ENCODE peak calls at places on chromosomes 12 and 14, in four cellular contexts. One of them, this sample, is unnamed.

GRCh38 chr12:6326316-6326959 is 15.4 kb downstream of the TNFRSF1A start:
- DNase-seq in HCT116: no peak
- DNase-seq in K562: peak
- DNase-seq in HepG2: peak
- DNase-seq in this sample: no peak

GRCh38 chr12:65156366-65156831 is 13.0 kb upstream of the LEMD3 start:
- DNase-seq in HCT116: no peak
- DNase-seq in HepG2: no peak
- DNase-seq in K562: peak
- DNase-seq in this sample: peak

GRCh38 chr14:68506021-68506644 is 286.7 kb downstream of the ZFP36L1 start:
- DNase-seq in HCT116: no peak
- DNase-seq in HepG2: no peak
- DNase-seq in K562: no peak
- DNase-seq in this sample: no peak

GRCh38 chr12:57868870-57869609 is 22.5 kb upstream of the CTDSP2 start:
- DNase-seq in HCT116: no peak
- DNase-seq in HepG2: no peak
- DNase-seq in K562: no peak
- DNase-seq in this sample: no peak

GRCh38 chr14:20855652-20856291 is 35.4 kb upstream of the RNASE3 start:
- DNase-seq in K562: peak
- DNase-seq in HCT116: peak
- DNase-seq in HepG2: peak
- DNase-seq in this sample: peak

GRCh38 chr12:84131076-84131475 is 781.5 kb downstream of the SLC6A15 start:
- DNase-seq in HCT116: no peak
- DNase-seq in K562: no peak
- DNase-seq in HepG2: no peak
- DNase-seq in this sample: no peak

GRCh38 chr14:64788706-64789105 is 84.5 kb downstream of the PLEKHG3 start:
- DNase-seq in HepG2: no peak
- DNase-seq in HCT116: peak
- DNase-seq in K562: no peak
- DNase-seq in this sample: no peak

GRCh38 chr14:100629696-100630095 is 42.5 kb upstream of the BEGAIN start:
- DNase-seq in HCT116: no peak
- DNase-seq in HepG2: no peak
- DNase-seq in K562: no peak
- DNase-seq in this sample: no peak

GRCh38 chr14:77031680-77032482 is 3.4 kb upstream of the IRF2BPL start:
- DNase-seq in HCT116: no peak
- DNase-seq in K562: no peak
- DNase-seq in HepG2: no peak
- DNase-seq in this sample: no peak

GRCh38 chr14:60658909-60659585 is 9.8 kb upstream of the SIX1 start:
- DNase-seq in HepG2: peak
- DNase-seq in HCT116: no peak
- DNase-seq in K562: no peak
- DNase-seq in this sample: no peak

GRCh38 chr12:132556216-132556615 is 54.2 kb downstream of the LRCOL1 start:
- DNase-seq in K562: no peak
- DNase-seq in HepG2: no peak
- DNase-seq in HCT116: no peak
- DNase-seq in this sample: no peak

GRCh38 chr12:124509300-124509675 is 58.1 kb downstream of the NCOR2 start:
- DNase-seq in HepG2: no peak
- DNase-seq in K562: no peak
- DNase-seq in HCT116: no peak
- DNase-seq in this sample: no peak

GRCh38 chr14:80202888-80203562 is 8.3 kb downstream of the DIO2 start:
- DNase-seq in HCT116: no peak
- DNase-seq in HepG2: peak
- DNase-seq in K562: peak
- DNase-seq in this sample: no peak

GRCh38 chr12:110116623-110117022 is 7.5 kb upstream of the IFT81 start:
- DNase-seq in HepG2: no peak
- DNase-seq in K562: no peak
- DNase-seq in HCT116: no peak
- DNase-seq in this sample: no peak

GRCh38 chr12:115351513-115352077 is 667.6 kb upstream of the TBX3 start:
- DNase-seq in HepG2: no peak
- DNase-seq in HCT116: no peak
- DNase-seq in K562: no peak
- DNase-seq in this sample: no peak

GRCh38 chr14:89214221-89214965 is 202.6 kb downstream of the FOXN3 start:
- DNase-seq in HCT116: no peak
- DNase-seq in K562: no peak
- DNase-seq in HepG2: peak
- DNase-seq in this sample: no peak

GRCh38 chr14:89720741-89721315 is 233.7 kb downstream of the EFCAB11 start:
- DNase-seq in HCT116: no peak
- DNase-seq in HepG2: no peak
- DNase-seq in K562: no peak
- DNase-seq in this sample: peak

GRCh38 chr14:99721792-99722516 is 37.9 kb downstream of the CYP46A1 start:
- DNase-seq in HepG2: no peak
- DNase-seq in K562: no peak
- DNase-seq in HCT116: no peak
- DNase-seq in this sample: no peak

GRCh38 chr12:51886021-51886710 is 1.7 kb upstream of the ANKRD33 start:
- DNase-seq in K562: peak
- DNase-seq in HCT116: no peak
- DNase-seq in HepG2: peak
- DNase-seq in this sample: no peak

GRCh38 chr12:52356031-52356761 is 11.1 kb downstream of the KRT85 start:
- DNase-seq in HepG2: no peak
- DNase-seq in K562: no peak
- DNase-seq in HCT116: no peak
- DNase-seq in this sample: no peak

GRCh38 chr12:81591256-81591655 is 167.9 kb downstream of the PPFIA2 start:
- DNase-seq in HCT116: no peak
- DNase-seq in HepG2: no peak
- DNase-seq in K562: no peak
- DNase-seq in this sample: no peak

GRCh38 chr12:84601483-84601882 is 311.1 kb downstream of the SLC6A15 start:
- DNase-seq in K562: no peak
- DNase-seq in HepG2: no peak
- DNase-seq in HCT116: no peak
- DNase-seq in this sample: no peak

GRCh38 chr12:130953783-130954543 is at the start of gene ADGRD1:
- DNase-seq in HCT116: no peak
- DNase-seq in HepG2: no peak
- DNase-seq in K562: peak
- DNase-seq in this sample: no peak

GRCh38 chr14:95047754-95048153 is 109.6 kb downstream of the DICER1 start:
- DNase-seq in HCT116: no peak
- DNase-seq in K562: no peak
- DNase-seq in HepG2: no peak
- DNase-seq in this sample: no peak

GRCh38 chr14:90005939-90006530 is 50.3 kb downstream of the TDP1 start:
- DNase-seq in K562: peak
- DNase-seq in HCT116: no peak
- DNase-seq in HepG2: no peak
- DNase-seq in this sample: no peak

GRCh38 chr12:30796891-30797371 is 42.2 kb upstream of the CAPRIN2 start:
- DNase-seq in K562: no peak
- DNase-seq in HCT116: no peak
- DNase-seq in HepG2: no peak
- DNase-seq in this sample: no peak

GRCh38 chr12:101597164-101597563 is 2.4 kb downstream of the MYBPC1 start:
- DNase-seq in HCT116: no peak
- DNase-seq in K562: no peak
- DNase-seq in HepG2: no peak
- DNase-seq in this sample: no peak

GRCh38 chr12:101596172-101596571 is 1.4 kb downstream of the MYBPC1 start:
- DNase-seq in K562: no peak
- DNase-seq in HepG2: no peak
- DNase-seq in HCT116: no peak
- DNase-seq in this sample: no peak

GRCh38 chr12:101592931-101593330 is 1.8 kb upstream of the MYBPC1 start:
- DNase-seq in HCT116: no peak
- DNase-seq in HepG2: no peak
- DNase-seq in K562: no peak
- DNase-seq in this sample: no peak

GRCh38 chr12:101592448-101592847 is 2.3 kb upstream of the MYBPC1 start:
- DNase-seq in HepG2: peak
- DNase-seq in HCT116: no peak
- DNase-seq in K562: no peak
- DNase-seq in this sample: no peak

GRCh38 chr12:101594700-101595099 is at the start of gene MYBPC1:
- DNase-seq in HCT116: no peak
- DNase-seq in K562: peak
- DNase-seq in HepG2: no peak
- DNase-seq in this sample: no peak
- TF ChIP-seq SRF in HCT116: no peak
- TF ChIP-seq SRF in K562: no peak
- TF ChIP-seq SRF in HepG2: no peak
- TF ChIP-seq SRF in this sample: no peak

GRCh38 chr14:102304611-102305506 is at the start of gene MOK:
- DNase-seq in HepG2: peak
- DNase-seq in K562: peak
- DNase-seq in HCT116: peak
- DNase-seq in this sample: peak
- TF ChIP-seq REST in HepG2: no peak
- TF ChIP-seq REST in K562: no peak
- TF ChIP-seq REST in HCT116: no peak
- TF ChIP-seq REST in this sample: no peak

GRCh38 chr12:108620236-108620879 is 13.3 kb downstream of the SELPLG start:
- DNase-seq in HCT116: no peak
- DNase-seq in HepG2: peak
- DNase-seq in K562: no peak
- DNase-seq in this sample: no peak
- TF ChIP-seq SRF in HCT116: no peak
- TF ChIP-seq SRF in HepG2: peak
- TF ChIP-seq SRF in K562: no peak
- TF ChIP-seq SRF in this sample: no peak

GRCh38 chr14:35117112-35117511 is 4.7 kb downstream of the PPP2R3C start:
- DNase-seq in K562: no peak
- DNase-seq in HepG2: no peak
- DNase-seq in HCT116: no peak
- DNase-seq in this sample: no peak

GRCh38 chr14:35116242-35116641 is 5.5 kb downstream of the PPP2R3C start:
- DNase-seq in HepG2: no peak
- DNase-seq in K562: no peak
- DNase-seq in HCT116: no peak
- DNase-seq in this sample: no peak

GRCh38 chr14:35113308-35113950 is 8.4 kb downstream of the PPP2R3C start:
- DNase-seq in HCT116: no peak
- DNase-seq in HepG2: no peak
- DNase-seq in K562: no peak
- DNase-seq in this sample: no peak

GRCh38 chr14:35114036-35114435 is 7.8 kb downstream of the PPP2R3C start:
- DNase-seq in HepG2: no peak
- DNase-seq in HCT116: no peak
- DNase-seq in K562: no peak
- DNase-seq in this sample: no peak

GRCh38 chr14:35112641-35113040 is 9.1 kb downstream of the PPP2R3C start:
- DNase-seq in HepG2: no peak
- DNase-seq in K562: no peak
- DNase-seq in HCT116: no peak
- DNase-seq in this sample: no peak
- TF ChIP-seq REST in HepG2: no peak
- TF ChIP-seq REST in K562: no peak
- TF ChIP-seq REST in HCT116: no peak
- TF ChIP-seq REST in this sample: no peak

DNA sequence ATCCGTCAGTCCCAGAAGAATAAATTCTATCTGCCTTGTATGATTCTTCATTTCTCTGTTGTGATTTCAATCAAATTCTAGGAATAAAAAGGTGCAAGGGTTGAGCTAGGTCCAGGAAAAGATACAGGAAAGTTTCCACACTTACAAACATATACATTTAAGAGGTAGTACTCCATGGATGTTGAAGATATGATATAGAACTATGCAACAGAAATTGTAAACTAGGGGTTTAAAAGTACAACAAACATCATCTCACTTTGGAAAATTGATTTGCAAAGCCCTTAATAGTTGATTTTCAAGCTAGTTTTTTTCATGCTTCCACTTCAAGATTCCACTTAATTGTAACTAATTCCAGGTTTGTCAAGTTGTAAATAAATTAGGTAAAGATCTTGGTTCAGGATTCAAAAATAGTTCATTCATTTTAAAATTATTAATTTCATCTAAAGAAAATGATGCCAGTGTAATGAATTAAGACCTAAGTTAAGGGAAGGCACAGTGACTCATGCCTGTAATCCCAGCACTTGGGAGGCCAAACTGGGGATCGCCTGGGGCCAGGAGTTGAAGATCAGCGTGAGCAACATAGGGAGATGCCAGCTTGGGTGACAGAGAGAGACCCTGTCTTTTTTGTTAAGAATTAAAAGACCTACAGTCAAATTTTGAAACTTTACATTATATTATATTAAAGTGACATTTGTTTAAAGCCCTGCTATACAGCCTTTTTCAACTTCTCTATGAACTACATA is at the start of gene OR6C70:
- DNase-seq in K562: no peak
- DNase-seq in HepG2: no peak
- DNase-seq in HCT116: no peak
- DNase-seq in this sample: no peak
- TF ChIP-seq SRF in K562: no peak
- TF ChIP-seq SRF in HepG2: no peak
- TF ChIP-seq SRF in HCT116: no peak
- TF ChIP-seq SRF in this sample: no peak

DNA sequence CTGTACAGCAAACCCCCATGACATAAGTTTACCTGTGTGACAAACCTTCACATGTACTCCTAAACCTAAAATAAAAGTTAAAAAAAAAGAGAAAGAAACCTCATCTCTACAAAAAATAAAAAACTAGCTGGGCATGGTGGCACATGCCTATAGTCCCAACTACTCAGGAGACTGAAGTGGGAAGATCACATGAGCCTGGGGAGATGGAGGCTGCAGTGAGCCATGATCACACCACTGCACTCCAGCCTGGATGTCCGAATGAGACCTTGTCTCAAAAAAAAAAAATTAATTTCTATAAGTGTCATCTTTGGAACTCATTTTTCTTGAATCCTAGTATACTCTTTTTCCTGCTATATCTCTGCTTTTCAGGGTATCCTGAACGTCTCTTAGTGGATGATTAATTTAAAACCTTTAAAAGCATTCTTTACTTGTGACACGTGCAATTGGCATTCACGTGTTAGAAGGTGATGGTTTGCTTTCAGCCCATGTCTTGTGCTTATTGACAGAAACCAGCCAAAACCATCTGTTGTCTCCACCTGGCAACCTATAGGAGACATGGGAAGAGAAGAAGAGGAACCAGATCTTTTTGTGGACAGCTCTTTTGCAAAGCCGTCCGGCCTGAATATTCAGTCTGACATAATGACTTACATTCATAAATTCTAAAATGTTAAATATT is 30.6 kb upstream of the PPFIBP1 start:
- DNase-seq in HCT116: no peak
- DNase-seq in K562: no peak
- DNase-seq in HepG2: no peak
- DNase-seq in this sample: no peak
- TF ChIP-seq REST in HCT116: no peak
- TF ChIP-seq REST in K562: no peak
- TF ChIP-seq REST in HepG2: no peak
- TF ChIP-seq REST in this sample: no peak

This sample was measured in GM12878.